ENCODE peak calls at places on chromosomes 6 and 20, in ten cellular contexts. M, T, H, L, U, I, W, R, X and Q are unnamed samples. For H3K4me1 and H3K9me3, the result is how much of the 10 kb centered on the place peaks cover.

GRCh38 chr6:6131492-6132109 is 124.9 kb upstream of the NRN1 start:
- DNase-seq in M (peak), T (peak), H (no peak), L (peak), U (no peak), I (no peak), W (no peak), R (no peak), X (peak), Q (peak)

GRCh38 chr6:142863981-142864380 is 81.0 kb downstream of the HIVEP2 start:
- DNase-seq in M (no peak), T (no peak), H (no peak), L (no peak), U (no peak), I (no peak), W (no peak), R (no peak), X (no peak), Q (no peak)

GRCh38 chr20:8117636-8118413 is 14.2 kb upstream of the PLCB1 start:
- DNase-seq in M (no peak), T (no peak), H (no peak), L (no peak), U (no peak), I (no peak), W (no peak), R (no peak), X (no peak), Q (no peak)

GRCh38 chr6:31822038-31822821 is 5.3 kb upstream of the HSPA1B start:
- DNase-seq in M (peak), T (peak), H (peak), L (no peak), U (peak), I (peak), W (peak), R (peak), X (peak), Q (peak)

GRCh38 chr6:170174124-170174770 is 116.6 kb downstream of the DLL1 start:
- DNase-seq in M (no peak), T (no peak), H (no peak), L (no peak), U (no peak), I (no peak), W (peak), R (peak), X (no peak), Q (no peak)

GRCh38 chr6:158047563-158048323 is 66.1 kb downstream of the SYNJ2 start:
- DNase-seq in M (no peak), T (peak), H (no peak), L (no peak), U (no peak), I (no peak), W (no peak), R (no peak), X (no peak), Q (no peak)

GRCh38 chr6:132713355-132714134 is at the start of gene VNN1:
- DNase-seq in M (peak), T (no peak), H (peak), L (no peak), U (no peak), I (peak), W (no peak), R (peak), X (no peak), Q (no peak)

GRCh38 chr20:50534567-50534966 is 24.4 kb downstream of the PTPN1 start:
- DNase-seq in M (no peak), T (no peak), H (no peak), L (no peak), U (peak), I (no peak), W (no peak), R (no peak), X (no peak), Q (no peak)

GRCh38 chr6:85372188-85372914 is 77.5 kb upstream of the NT5E start:
- DNase-seq in M (no peak), T (no peak), H (no peak), L (no peak), U (no peak), I (no peak), W (no peak), R (no peak), X (no peak), Q (no peak)

GRCh38 chr20:32429745-32430360 is 71.7 kb downstream of the ASXL1 start:
- DNase-seq in M (no peak), T (no peak), H (no peak), L (no peak), U (no peak), I (no peak), W (no peak), R (no peak), X (no peak), Q (no peak)

GRCh38 chr20:1326031-1326930 is 2.7 kb downstream of the SDCBP2 start:
- DNase-seq in M (no peak), T (peak), H (peak), L (no peak), U (peak), I (peak), W (no peak), R (no peak), X (peak), Q (peak)

GRCh38 chr6:44253307-44254101 is 3.8 kb downstream of the SLC35B2 start:
- DNase-seq in M (peak), T (peak), H (no peak), L (no peak), U (peak), I (peak), W (peak), R (peak), X (no peak), Q (no peak)

GRCh38 chr20:63273635-63274380 is 1.2 kb downstream of the ARFGAP1 start:
- DNase-seq in M (no peak), T (peak), H (no peak), L (no peak), U (no peak), I (no peak), W (peak), R (no peak), X (peak), Q (no peak)

GRCh38 chr6:159056941-159057340 is 12.2 kb upstream of the TAGAP start:
- DNase-seq in M (no peak), T (no peak), H (no peak), L (no peak), U (no peak), I (no peak), W (no peak), R (no peak), X (no peak), Q (no peak)

GRCh38 chr6:118992186-118992795 is 57.3 kb upstream of the MCM9 start:
- DNase-seq in M (no peak), T (no peak), H (no peak), L (no peak), U (no peak), I (no peak), W (no peak), R (no peak), X (no peak), Q (no peak)

GRCh38 chr20:11902264-11902663 is 15.4 kb upstream of the BTBD3 start:
- DNase-seq in M (no peak), T (no peak), H (no peak), L (no peak), U (no peak), I (no peak), W (no peak), R (no peak), X (no peak), Q (no peak)

GRCh38 chr6:52286798-52287432 is 2.4 kb upstream of the MCM3 start:
- DNase-seq in M (peak), T (peak), H (peak), L (peak), U (peak), I (peak), W (no peak), R (peak), X (peak), Q (peak)

GRCh38 chr6:30483677-30484279 is 5.5 kb upstream of the HLA-E start:
- DNase-seq in M (peak), T (peak), H (peak), L (peak), U (no peak), I (no peak), W (no peak), R (no peak), X (no peak), Q (peak)

GRCh38 chr6:33344771-33345697 is 27.5 kb upstream of the ZBTB22 start:
- DNase-seq in M (peak), T (peak), H (peak), L (peak), U (peak), I (peak), W (no peak), R (peak), X (peak), Q (peak)
- TF ChIP-seq CTCF in M (peak), T (peak), H (peak), L (peak), U (peak), I (peak), W (peak), R (peak), X (peak), Q (peak)

DNA sequence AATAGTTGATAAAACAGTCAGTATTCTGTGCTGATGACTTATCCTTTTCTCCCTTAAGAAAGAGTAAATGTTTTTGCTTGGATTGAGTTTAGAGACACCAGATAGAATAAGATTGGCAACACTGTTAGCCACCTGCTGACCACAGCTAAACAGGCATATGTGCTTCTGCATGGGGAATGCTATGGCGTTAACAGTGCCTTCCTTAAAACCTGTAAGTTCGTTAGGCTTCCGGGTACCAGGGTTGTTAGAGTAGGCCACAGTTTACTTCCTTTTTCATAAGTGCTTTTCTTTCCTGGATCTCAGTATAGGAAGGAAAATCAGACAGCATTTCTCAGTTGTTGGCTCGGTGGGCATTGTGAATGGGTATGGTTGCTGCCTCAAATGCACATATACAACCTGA is 22.8 kb downstream of the TOP1 start:
- DNase-seq in M (no peak), T (no peak), H (no peak), L (no peak), U (no peak), I (no peak), W (no peak), R (no peak), X (no peak), Q (no peak)
- H3K4me1 ChIP-seq in M (half or more), T (half or more), H (half or more), L (half or more), U (half or more), I (half or more), W (half or more), R (under half), X (half or more), Q (half or more)

GRCh38 chr20:31414381-31414780 is 8.4 kb upstream of the DEFB121 start:
- DNase-seq in M (no peak), T (no peak), H (no peak), L (no peak), U (no peak), I (no peak), W (no peak), R (no peak), X (no peak), Q (no peak)
- H3K9me3 ChIP-seq in M (under half), T (under half), H (under half), L (under half), U (under half), I (under half), W (under half), R (under half), X (under half), Q (under half)

DNA sequence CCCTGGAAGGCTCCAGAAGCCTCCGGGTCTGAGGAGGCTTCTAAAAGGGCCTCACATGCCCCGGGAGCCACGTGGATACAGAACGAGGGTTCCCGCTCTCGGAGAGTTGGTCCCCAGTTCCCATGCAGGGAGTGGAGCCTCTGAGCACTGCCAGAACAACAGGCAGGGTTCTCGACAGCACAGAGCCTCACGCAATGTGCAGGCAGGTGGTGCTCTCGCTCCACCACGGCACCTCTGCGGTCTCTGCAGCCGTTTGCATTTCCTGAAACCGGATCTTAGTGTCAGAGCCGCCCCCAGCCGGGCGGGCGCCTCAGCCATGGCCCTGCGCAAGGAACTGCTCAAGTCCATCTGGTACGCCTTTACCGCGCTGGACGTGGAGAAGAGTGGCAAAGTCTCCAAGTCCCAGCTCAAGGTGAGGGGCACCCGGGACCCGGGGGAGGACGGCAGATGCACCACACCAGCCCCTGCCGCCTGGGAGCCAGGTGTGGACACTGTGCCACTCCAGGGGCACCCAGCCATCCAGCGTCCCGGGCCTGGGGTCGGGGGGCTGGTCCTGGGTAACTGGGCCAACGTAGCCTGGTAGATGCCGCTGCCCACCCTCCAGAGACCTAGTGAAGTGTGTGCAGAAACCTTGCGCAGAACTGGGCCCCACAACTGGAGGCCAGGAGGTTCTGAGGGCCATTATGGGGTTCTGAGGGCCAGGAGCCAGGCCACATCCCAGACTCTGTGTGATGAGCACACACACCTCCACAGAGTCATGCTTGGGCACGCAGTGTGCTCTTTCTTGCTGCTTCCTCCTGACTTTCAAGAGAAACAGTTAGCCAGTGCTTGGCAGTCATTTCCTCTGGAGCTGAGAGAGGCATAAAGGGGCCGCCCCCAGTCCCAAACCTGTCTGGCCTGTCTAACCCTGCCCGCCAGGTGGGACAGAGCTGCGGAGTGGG is at the start of gene DEF6:
- DNase-seq in M (peak), T (peak), H (peak), L (peak), U (peak), I (peak), W (peak), R (peak), X (no peak), Q (peak)
- TF ChIP-seq CTCF in M (peak), T (peak), H (peak), L (peak), U (peak), I (peak), W (peak), R (peak), X (no peak), Q (peak)

GRCh38 chr6:125792680-125793079 is 1.9 kb downstream of the NCOA7 start:
- DNase-seq in M (no peak), T (no peak), H (no peak), L (no peak), U (no peak), I (no peak), W (no peak), R (no peak), X (no peak), Q (no peak)

GRCh38 chr6:125792172-125792571 is 1.4 kb downstream of the NCOA7 start:
- DNase-seq in M (no peak), T (no peak), H (no peak), L (no peak), U (no peak), I (no peak), W (no peak), R (no peak), X (no peak), Q (no peak)

GRCh38 chr6:125793863-125794262 is 3.1 kb downstream of the NCOA7 start:
- DNase-seq in M (no peak), T (no peak), H (no peak), L (no peak), U (no peak), I (no peak), W (no peak), R (no peak), X (no peak), Q (no peak)

GRCh38 chr6:125794342-125795137 is 3.8 kb downstream of the NCOA7 start:
- DNase-seq in M (no peak), T (no peak), H (no peak), L (no peak), U (no peak), I (no peak), W (no peak), R (no peak), X (no peak), Q (no peak)

GRCh38 chr6:125793280-125793679 is 2.5 kb downstream of the NCOA7 start:
- DNase-seq in M (no peak), T (no peak), H (peak), L (no peak), U (no peak), I (no peak), W (no peak), R (no peak), X (no peak), Q (no peak)
- H3K4me1 ChIP-seq in M (half or more), T (under half), H (under half), L (under half), U (under half), I (under half), W (under half), R (under half), X (half or more), Q (under half)

DNA sequence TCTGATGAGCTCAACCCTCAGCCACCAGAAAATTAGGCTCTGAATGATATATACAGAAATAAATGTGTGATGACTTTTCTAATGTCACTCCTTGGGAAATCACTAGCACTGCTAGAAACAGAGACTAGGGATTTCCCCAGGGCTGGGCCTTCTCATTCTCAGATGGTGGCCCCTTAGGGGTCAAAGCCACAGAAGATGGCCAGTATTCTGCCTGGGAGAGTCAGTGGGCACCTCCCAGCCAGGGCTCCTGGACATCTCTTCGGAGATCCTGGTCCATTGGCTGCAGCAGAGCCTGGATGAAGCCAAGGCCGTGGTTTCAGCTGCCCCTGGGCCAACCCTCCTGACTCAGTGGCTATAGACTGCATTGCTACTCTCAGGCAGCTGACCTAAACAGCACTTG is 276.9 kb upstream of the SUPT3H start:
- DNase-seq in M (no peak), T (no peak), H (no peak), L (no peak), U (no peak), I (no peak), W (no peak), R (no peak), X (no peak), Q (no peak)
- H3K9me3 ChIP-seq in M (under half), T (under half), H (under half), L (under half), U (under half), I (under half), W (under half), R (under half), X (under half), Q (under half)

DNA sequence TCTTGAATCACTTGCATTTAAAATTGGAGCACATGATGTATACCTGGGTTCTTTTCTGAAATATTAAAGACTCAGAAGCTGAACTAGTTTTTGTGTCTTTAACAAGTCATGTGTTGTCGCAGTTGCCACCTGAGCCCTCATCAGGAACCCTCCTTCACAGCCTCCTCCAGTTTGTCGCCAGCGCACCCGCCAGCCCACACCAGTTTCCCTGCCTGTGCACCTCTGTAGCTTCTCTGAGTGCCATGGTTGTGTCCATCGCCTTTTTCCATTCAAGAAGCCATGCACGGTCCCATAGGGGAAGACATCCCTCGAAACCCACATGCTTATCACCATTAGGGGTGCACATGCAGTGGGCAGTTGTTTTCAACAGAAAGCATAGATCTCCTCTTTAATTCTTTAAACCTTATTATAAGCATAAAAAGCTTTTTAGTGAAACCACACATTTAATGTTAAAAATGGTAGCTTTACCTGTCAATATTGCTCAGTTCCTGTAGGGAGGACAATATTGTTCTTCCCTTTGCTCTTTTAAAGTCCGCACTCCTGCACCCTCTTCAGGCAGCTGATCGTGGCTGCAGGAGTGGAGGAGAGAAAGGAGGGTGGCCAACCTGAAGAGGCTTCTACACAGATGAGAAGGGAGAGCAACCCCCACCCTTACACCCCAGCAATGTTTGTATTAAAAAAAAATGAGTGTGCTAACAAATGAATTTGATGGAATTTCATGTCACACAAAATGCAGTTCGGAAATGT is 121.9 kb downstream of the CFAP61 start:
- DNase-seq in M (no peak), T (no peak), H (no peak), L (no peak), U (no peak), I (no peak), W (no peak), R (no peak), X (no peak), Q (no peak)
- TF ChIP-seq CTCF in M (no peak), T (no peak), H (no peak), L (no peak), U (no peak), I (no peak), W (no peak), R (no peak), X (no peak), Q (no peak)

GRCh38 chr6:45714795-45715507 is 300.7 kb downstream of the CLIC5 start:
- DNase-seq in M (peak), T (peak), H (peak), L (peak), U (no peak), I (peak), W (no peak), R (no peak), X (peak), Q (no peak)

GRCh38 chr6:45717715-45718114 is 297.9 kb downstream of the CLIC5 start:
- DNase-seq in M (no peak), T (no peak), H (no peak), L (no peak), U (no peak), I (no peak), W (no peak), R (no peak), X (no peak), Q (no peak)

GRCh38 chr6:45715508-45715803 is 300.2 kb downstream of the CLIC5 start:
- DNase-seq in M (no peak), T (no peak), H (no peak), L (no peak), U (no peak), I (no peak), W (no peak), R (no peak), X (no peak), Q (no peak)

GRCh38 chr6:45718901-45719300 is 296.8 kb downstream of the CLIC5 start:
- DNase-seq in M (no peak), T (no peak), H (no peak), L (no peak), U (no peak), I (no peak), W (no peak), R (no peak), X (no peak), Q (no peak)

GRCh38 chr6:45717027-45717426 is 298.6 kb downstream of the CLIC5 start:
- DNase-seq in M (no peak), T (no peak), H (no peak), L (no peak), U (no peak), I (no peak), W (no peak), R (no peak), X (no peak), Q (no peak)
- H3K4me1 ChIP-seq in M (under half), T (under half), H (under half), L (under half), U (under half), I (under half), W (under half), R (under half), X (under half), Q (under half)

DNA sequence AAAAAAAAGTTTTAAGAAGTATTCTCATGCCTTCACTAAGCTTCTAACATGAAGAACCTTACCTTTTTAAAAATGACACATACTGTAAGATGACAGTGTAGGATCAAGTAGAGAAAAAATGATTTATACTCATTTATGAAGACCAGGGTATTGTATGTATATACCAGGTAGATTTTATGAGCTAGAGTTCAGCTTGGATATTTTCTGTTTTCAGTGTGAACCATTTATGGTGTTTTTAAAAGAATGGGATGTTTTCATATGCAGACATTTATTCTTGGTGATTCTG is 24.4 kb downstream of the DUSP22 start:
- DNase-seq in M (no peak), T (no peak), H (no peak), L (no peak), U (no peak), I (no peak), W (no peak), R (no peak), X (no peak), Q (no peak)
- H3K9me3 ChIP-seq in M (under half), T (under half), H (under half), L (under half), U (under half), I (under half), W (under half), R (under half), X (under half), Q (under half)